ENCODE peak calls at places on chromosomes 12 and 14, in six cellular contexts. R, D, X, O, U and T are unnamed samples.

GRCh38 chr12:124745891-124746570 is 117.6 kb downstream of the SCARB1 start:
- DNase-seq in R (peak), D (peak), X (peak), O (peak), U (peak), T (peak)

GRCh38 chr12:113747048-113747447 is 219.1 kb downstream of the RBM19 start:
- DNase-seq in R (no peak), D (no peak), X (no peak), O (peak), U (no peak), T (no peak)

GRCh38 chr14:27090716-27091115 is 492.9 kb upstream of the NOVA1 start:
- DNase-seq in R (no peak), D (no peak), X (no peak), O (no peak), U (no peak), T (no peak)

GRCh38 chr14:24852312-24853060 is 197.5 kb downstream of the STXBP6 start:
- DNase-seq in R (no peak), D (no peak), X (peak), O (no peak), U (no peak), T (no peak)

GRCh38 chr12:66799548-66799947 is 120.7 kb upstream of the GRIP1 start:
- DNase-seq in R (no peak), D (no peak), X (no peak), O (no peak), U (no peak), T (no peak)

GRCh38 chr12:24940157-24940556 is 8.7 kb downstream of the BCAT1 start:
- DNase-seq in R (no peak), D (no peak), X (no peak), O (no peak), U (no peak), T (no peak)

GRCh38 chr12:32887058-32887457 is 9.5 kb downstream of the PKP2 start:
- DNase-seq in R (no peak), D (no peak), X (no peak), O (no peak), U (no peak), T (no peak)

GRCh38 chr14:99534863-99535262 is 53.7 kb downstream of the CCNK start:
- DNase-seq in R (no peak), D (no peak), X (no peak), O (no peak), U (no peak), T (no peak)

GRCh38 chr14:60064491-60065072 is 27.1 kb upstream of the PCNX4 start:
- DNase-seq in R (no peak), D (no peak), X (no peak), O (peak), U (peak), T (no peak)

GRCh38 chr12:79596719-79597350 is 93.9 kb downstream of the PAWR start:
- DNase-seq in R (no peak), D (no peak), X (no peak), O (no peak), U (no peak), T (no peak)

GRCh38 chr12:116150001-116150400 is 127.5 kb downstream of the MED13L start:
- DNase-seq in R (no peak), D (no peak), X (no peak), O (peak), U (no peak), T (no peak)

GRCh38 chr14:54664961-54665360 is 98.0 kb downstream of the SAMD4A start:
- DNase-seq in R (no peak), D (no peak), X (no peak), O (no peak), U (no peak), T (no peak)

GRCh38 chr12:111596985-111597730 is 2.0 kb downstream of the ATXN2 start:
- DNase-seq in R (peak), D (no peak), X (peak), O (peak), U (peak), T (peak)

GRCh38 chr12:57131896-57132744 is 3.8 kb downstream of the LRP1 start:
- DNase-seq in R (no peak), D (no peak), X (no peak), O (no peak), U (no peak), T (no peak)

GRCh38 chr12:92396647-92397258 is 251.1 kb upstream of the BTG1 start:
- DNase-seq in R (no peak), D (peak), X (no peak), O (peak), U (peak), T (no peak)

GRCh38 chr12:55932546-55932919 is 1.6 kb downstream of the DGKA start:
- DNase-seq in R (no peak), D (no peak), X (peak), O (peak), U (peak), T (no peak)

GRCh38 chr14:54173782-54174181 is 217.2 kb upstream of the BMP4 start:
- DNase-seq in R (no peak), D (no peak), X (no peak), O (no peak), U (peak), T (no peak)

GRCh38 chr12:90979936-90980335 is 24.8 kb downstream of the EPYC start:
- DNase-seq in R (no peak), D (peak), X (no peak), O (peak), U (peak), T (no peak)

GRCh38 chr14:71206123-71206522 is 298.9 kb downstream of the PCNX1 start:
- DNase-seq in R (no peak), D (no peak), X (no peak), O (no peak), U (no peak), T (no peak)

GRCh38 chr12:5301539-5301938 is 130.4 kb upstream of the NTF3 start:
- DNase-seq in R (no peak), D (no peak), X (no peak), O (no peak), U (no peak), T (no peak)

GRCh38 chr12:30622509-30622908 is 73.2 kb downstream of the IPO8 start:
- DNase-seq in R (no peak), D (peak), X (no peak), O (peak), U (peak), T (no peak)

GRCh38 chr14:58777541-58777979 is 139.8 kb downstream of the DACT1 start:
- DNase-seq in R (no peak), D (no peak), X (no peak), O (peak), U (no peak), T (no peak)

GRCh38 chr12:93403988-93404803 is 26.5 kb downstream of the NUDT4 start:
- DNase-seq in R (no peak), D (no peak), X (no peak), O (peak), U (no peak), T (no peak)

GRCh38 chr12:93896427-93896826 is 219.3 kb downstream of the CRADD start:
- DNase-seq in R (no peak), D (no peak), X (no peak), O (peak), U (peak), T (no peak)

GRCh38 chr14:86935241-86935640 is 1057.7 kb downstream of the GALC start:
- DNase-seq in R (no peak), D (no peak), X (no peak), O (peak), U (peak), T (no peak)

GRCh38 chr12:113407931-113408585 is 4.4 kb upstream of the SDS start:
- DNase-seq in R (no peak), D (peak), X (no peak), O (peak), U (peak), T (no peak)

GRCh38 chr12:110079477-110080400 is 31.4 kb upstream of the C12orf76 start:
- DNase-seq in R (no peak), D (no peak), X (peak), O (peak), U (no peak), T (no peak)

GRCh38 chr12:130872179-130873096 is 572 bp downstream of the RAN start:
- DNase-seq in R (peak), D (no peak), X (no peak), O (peak), U (peak), T (no peak)

GRCh38 chr12:78703820-78704525 is 160.6 kb upstream of the SYT1 start:
- DNase-seq in R (no peak), D (peak), X (no peak), O (peak), U (peak), T (no peak)

GRCh38 chr12:69985656-69986055 is 160.6 kb downstream of the MYRFL start:
- DNase-seq in R (no peak), D (no peak), X (peak), O (peak), U (no peak), T (no peak)
- H3K4me3 ChIP-seq in R (no peak), D (no peak), X (no peak), O (no peak), U (no peak), T (no peak)

DNA sequence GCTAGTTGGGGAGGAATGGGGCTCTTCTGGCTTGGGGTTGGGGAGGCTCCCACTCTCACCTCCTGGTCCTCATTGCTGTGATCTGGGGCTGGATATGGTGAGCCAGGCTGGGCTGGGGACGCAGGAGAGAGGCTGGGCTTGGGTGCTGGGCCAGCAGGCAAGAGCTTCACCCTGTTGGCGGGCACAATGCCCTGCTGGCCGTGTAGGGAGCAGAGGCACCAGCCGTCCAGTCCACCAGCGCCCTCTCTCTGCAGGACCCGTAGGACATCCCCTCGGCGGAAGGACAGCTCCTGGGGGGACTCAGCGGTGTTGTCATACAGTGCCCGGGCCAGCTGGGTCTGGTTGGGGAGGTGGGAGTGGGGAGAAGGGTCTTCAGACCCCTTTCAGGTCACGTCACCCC is 4.5 kb downstream of the EFS start:
- DNase-seq in R (no peak), D (no peak), X (no peak), O (no peak), U (no peak), T (peak)
- TF ChIP-seq CTCF in R (no peak), D (peak), X (no peak), O (no peak), U (no peak), T (no peak)

DNA sequence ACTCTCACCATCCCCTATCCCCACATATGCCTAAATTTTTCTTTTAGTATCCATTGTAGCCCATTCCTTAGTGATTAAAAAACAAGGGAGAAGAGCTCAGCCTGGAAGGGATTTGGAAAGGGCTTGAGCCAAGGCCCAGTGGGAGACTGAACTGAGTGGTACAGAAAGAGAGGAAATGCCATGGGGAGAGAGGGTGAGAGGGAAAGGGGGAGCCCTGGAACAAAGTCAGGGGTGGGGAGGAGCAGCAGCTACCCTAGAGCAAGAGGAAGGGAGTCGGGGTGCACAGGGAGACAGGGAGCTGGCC is 2.6 kb upstream of the ATN1 start:
- DNase-seq in R (no peak), D (no peak), X (no peak), O (peak), U (no peak), T (no peak)
- H3K4me3 ChIP-seq in R (peak), D (no peak), X (no peak), O (no peak), U (peak), T (peak)

GRCh38 chr12:49058366-49059062 is 2.1 kb downstream of the KMT2D start:
- DNase-seq in R (no peak), D (no peak), X (no peak), O (no peak), U (no peak), T (peak)

GRCh38 chr12:49061157-49061650 is 610 bp upstream of the KMT2D start:
- DNase-seq in R (no peak), D (no peak), X (no peak), O (no peak), U (no peak), T (no peak)

GRCh38 chr12:49059063-49059384 is 1.6 kb downstream of the KMT2D start:
- DNase-seq in R (no peak), D (no peak), X (no peak), O (no peak), U (no peak), T (peak)

GRCh38 chr12:49059385-49060232 is 985 bp downstream of the KMT2D start:
- DNase-seq in R (no peak), D (no peak), X (peak), O (peak), U (peak), T (peak)

GRCh38 chr12:49060237-49061156 is at the start of gene KMT2D:
- DNase-seq in R (peak), D (peak), X (peak), O (peak), U (peak), T (peak)
- TF ChIP-seq CTCF in R (peak), D (peak), X (peak), O (peak), U (no peak), T (no peak)

DNA sequence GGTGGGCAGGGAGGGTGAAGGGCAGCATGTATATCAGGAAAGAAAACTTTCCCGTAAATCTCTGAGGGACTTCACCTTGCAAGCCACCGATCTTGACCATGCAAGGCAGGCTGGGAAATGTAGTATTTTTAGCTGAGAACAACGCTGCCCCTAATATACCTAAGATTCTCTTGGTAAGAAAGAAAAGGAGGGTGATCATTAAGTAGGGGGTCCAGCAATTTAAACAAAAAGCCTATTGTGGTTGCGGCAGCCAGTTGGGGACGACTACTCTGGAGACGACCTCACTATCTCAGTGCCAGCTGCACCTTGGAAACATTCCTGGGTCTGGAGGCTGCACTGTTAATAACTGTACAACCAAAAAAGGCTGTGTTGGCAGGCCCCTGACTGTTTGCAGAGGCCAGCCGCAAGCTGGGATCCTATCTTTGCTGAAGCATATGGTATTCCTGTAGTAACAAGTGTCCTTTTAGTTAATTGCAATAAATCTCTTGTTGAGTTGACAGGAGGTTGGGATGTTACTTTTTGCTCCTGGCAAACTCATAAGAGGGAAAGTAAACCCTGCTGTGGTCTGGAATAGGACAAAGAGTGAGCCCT is 6.4 kb downstream of the APOLD1 start:
- DNase-seq in R (peak), D (no peak), X (no peak), O (peak), U (peak), T (no peak)
- H3K4me3 ChIP-seq in R (no peak), D (no peak), X (no peak), O (peak), U (no peak), T (peak)

DNA sequence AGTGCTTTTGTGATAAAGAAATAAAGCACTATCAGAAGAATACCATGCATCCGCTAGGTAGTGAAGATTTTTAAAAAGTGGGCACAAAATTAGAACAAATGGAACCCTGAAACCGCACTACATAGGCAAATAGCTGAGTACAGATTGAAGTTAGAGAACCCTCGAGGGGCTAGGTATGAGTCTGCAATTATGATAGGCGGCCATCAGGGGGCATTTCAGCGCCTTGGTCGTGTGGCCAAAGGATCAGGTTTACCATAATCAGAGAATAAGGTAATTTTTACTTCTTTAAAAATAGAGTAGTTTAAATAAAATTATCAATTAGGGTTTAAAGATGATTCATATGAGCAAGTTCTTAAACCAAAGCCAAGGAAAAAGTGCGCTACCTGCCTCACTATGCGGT is 129.8 kb downstream of the TMX1 start:
- DNase-seq in R (no peak), D (no peak), X (no peak), O (no peak), U (no peak), T (no peak)
- TF ChIP-seq CTCF in R (no peak), D (no peak), X (no peak), O (peak), U (peak), T (no peak)

DNA sequence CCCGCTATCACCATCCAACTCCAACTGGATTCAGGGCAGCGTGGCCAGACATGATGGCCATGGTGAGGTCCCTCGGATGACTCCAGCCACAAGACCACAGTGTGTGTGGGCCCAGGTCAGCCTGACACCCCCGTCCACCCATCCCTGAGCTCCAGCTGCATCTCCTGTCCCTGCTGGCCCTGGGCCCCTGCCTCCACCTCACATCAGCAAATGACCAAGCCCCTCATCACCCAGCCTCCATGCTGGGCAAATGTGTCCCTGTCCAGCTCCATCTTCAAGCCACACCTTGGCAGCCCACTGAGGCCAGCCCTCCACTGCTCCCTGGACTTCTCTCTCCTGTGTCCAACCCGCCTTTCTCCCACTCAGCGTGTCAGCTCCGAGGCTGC is 3.2 kb downstream of the GPR132 start:
- DNase-seq in R (no peak), D (no peak), X (no peak), O (no peak), U (no peak), T (no peak)
- H3K4me3 ChIP-seq in R (no peak), D (no peak), X (peak), O (no peak), U (no peak), T (peak)